ENCODE peak calls at places on chromosomes 4 and X, in seven cellular contexts. P, T, H, C, Q, M and E are unnamed samples.

GRCh38 chr4:101670897-101671296 is 119.6 kb upstream of the BANK1 start:
- ATAC-seq in C (no peak), M (no peak), T (no peak), H (no peak), Q (no peak), P (no peak), E (no peak)

GRCh38 chrX:34612036-34612435 is 45.0 kb downstream of the TMEM47 start:
- ATAC-seq in M (no peak), Q (no peak), C (no peak), P (no peak), T (no peak), H (no peak), E (no peak)

GRCh38 chr4:176444741-176445140 is 125.0 kb downstream of the SPCS3 start:
- ATAC-seq in T (no peak), C (no peak), Q (no peak), H (no peak), P (no peak), M (no peak), E (no peak)

GRCh38 chr4:6663596-6664393 is 23.3 kb downstream of the MRFAP1 start:
- ATAC-seq in H (no peak), T (no peak), P (no peak), M (peak; percentile 21), Q (no peak), C (peak; percentile 10), E (no peak)

GRCh38 chrX:151977009-151977408 is 2.5 kb upstream of the GABRE start:
- ATAC-seq in Q (no peak), C (no peak), H (no peak), T (no peak), M (no peak), P (no peak), E (no peak)

GRCh38 chr4:7068883-7069282 is 1.0 kb upstream of the GRPEL1 start:
- ATAC-seq in M (no peak), C (no peak), T (no peak), Q (no peak), P (no peak), H (no peak), E (no peak)

GRCh38 chr4:101419324-101420135 is 72.2 kb upstream of the PPP3CA start:
- ATAC-seq in Q (no peak), C (no peak), P (no peak), M (peak; percentile 65), T (peak; percentile 99), H (no peak), E (no peak)

GRCh38 chr4:130203571-130203970 is 1107.6 kb downstream of the C4orf33 start:
- ATAC-seq in P (no peak), Q (no peak), M (no peak), H (no peak), T (no peak), C (no peak), E (no peak)

GRCh38 chr4:41307633-41308032 is 50.9 kb downstream of the UCHL1 start:
- ATAC-seq in P (no peak), T (peak; percentile 80), Q (no peak), M (no peak), C (no peak), H (no peak), E (peak; percentile 86)

GRCh38 chrX:150694738-150695410 is 1.7 kb downstream of the MTMR1 start:
- ATAC-seq in T (peak; percentile 10), H (no peak), M (peak; percentile 41), Q (peak; percentile 25), C (peak; percentile 73), P (no peak), E (peak; percentile 19)

GRCh38 chr4:150591284-150591874 is 9.4 kb downstream of the MAB21L2 start:
- ATAC-seq in C (no peak), P (no peak), T (no peak), Q (no peak), M (no peak), H (peak; percentile 78), E (no peak)

GRCh38 chrX:78168065-78168464 is 28.6 kb upstream of the TAF9B start:
- ATAC-seq in H (no peak), M (no peak), Q (no peak), T (no peak), P (no peak), C (no peak), E (no peak)